ENCODE peak calls at places on chromosomes 3 and 15, in ten cellular contexts. F is aorta, Z is esophagus squamous epithelium, L is spleen, X is ovary, R is BE2C, Q is heart left ventricle, O is vagina, A is OCI-LY7, M is mucosa of descending colon. U is an unnamed sample. For H3K9me3 and H3K36me3, the result is how much of the 10 kb centered on the place peaks cover.

GRCh38 chr3:127392146-127392470 is 104.3 kb upstream of the PRR20G start:
- DNase-seq in F (no peak), Z (no peak), L (peak), X (no peak), R (no peak), Q (no peak), O (no peak), A (no peak), M (no peak), U (no peak)

GRCh38 chr3:74267583-74268184 is 346.8 kb downstream of the CNTN3 start:
- DNase-seq in F (peak), Z (no peak), L (no peak), X (no peak), R (peak), Q (peak), O (no peak), A (peak), M (no peak), U (peak)

GRCh38 chr3:171162986-171163723 is 136.6 kb upstream of the SLC2A2 start:
- DNase-seq in F (no peak), Z (no peak), L (no peak), X (no peak), R (no peak), Q (no peak), O (no peak), A (peak), M (no peak), U (no peak)

GRCh38 chr15:41332788-41333527 is at the start of gene NUSAP1:
- DNase-seq in F (no peak), Z (no peak), L (peak), X (no peak), R (no peak), Q (no peak), O (no peak), A (peak), M (no peak), U (no peak)

GRCh38 chr3:32951410-32951811 is at the start of gene CCR4:
- DNase-seq in F (no peak), Z (no peak), L (peak), X (no peak), R (no peak), Q (no peak), O (no peak), A (no peak), M (no peak), U (no peak)

GRCh38 chr3:124526601-124527000 is 203.7 kb upstream of the UMPS start:
- DNase-seq in F (no peak), Z (no peak), L (no peak), X (no peak), R (no peak), Q (no peak), O (no peak), A (no peak), M (no peak), U (no peak)

GRCh38 chr3:190848891-190849290 is 13.6 kb downstream of the GMNC start:
- DNase-seq in F (no peak), Z (no peak), L (no peak), X (no peak), R (no peak), Q (no peak), O (no peak), A (no peak), M (no peak), U (no peak)

GRCh38 chr3:126955004-126955790 is 27.7 kb upstream of the PLXNA1 start:
- DNase-seq in F (peak), Z (no peak), L (peak), X (no peak), R (no peak), Q (no peak), O (no peak), A (peak), M (no peak), U (no peak)

GRCh38 chr3:167493240-167493639 is 19.4 kb upstream of the SERPINI2 start:
- DNase-seq in F (no peak), Z (no peak), L (no peak), X (no peak), R (peak), Q (no peak), O (no peak), A (peak), M (no peak), U (no peak)

GRCh38 chr3:14507345-14507741 is 32.8 kb downstream of the GRIP2 start:
- DNase-seq in F (no peak), Z (no peak), L (no peak), X (no peak), R (no peak), Q (peak), O (no peak), A (no peak), M (no peak), U (no peak)

GRCh38 chr3:65560901-65561300 is 477.8 kb downstream of the MAGI1 start:
- DNase-seq in F (no peak), Z (no peak), L (no peak), X (no peak), R (no peak), Q (no peak), O (no peak), A (no peak), M (no peak), U (no peak)

GRCh38 chr3:31172336-31172735 is 277.9 kb upstream of the GADL1 start:
- DNase-seq in F (no peak), Z (no peak), L (no peak), X (no peak), R (no peak), Q (no peak), O (no peak), A (no peak), M (no peak), U (no peak)

GRCh38 chr3:157373783-157374182 is 62.9 kb upstream of the PTX3 start:
- DNase-seq in F (no peak), Z (no peak), L (no peak), X (no peak), R (no peak), Q (no peak), O (no peak), A (no peak), M (no peak), U (no peak)

GRCh38 chr3:120855665-120856437 is 52.2 kb upstream of the STXBP5L start:
- DNase-seq in F (peak), Z (no peak), L (no peak), X (peak), R (no peak), Q (peak), O (no peak), A (no peak), M (peak), U (no peak)

GRCh38 chr3:48435774-48436476 is 4.0 kb downstream of the CCDC51 start:
- DNase-seq in F (peak), Z (no peak), L (peak), X (peak), R (peak), Q (peak), O (no peak), A (peak), M (peak), U (peak)

GRCh38 chr3:149933858-149934257 is 36.8 kb downstream of the PFN2 start:
- DNase-seq in F (no peak), Z (no peak), L (no peak), X (no peak), R (no peak), Q (no peak), O (no peak), A (no peak), M (no peak), U (no peak)

GRCh38 chr3:97974996-97975395 is 2.8 kb upstream of the RIOX2 start:
- DNase-seq in F (no peak), Z (no peak), L (no peak), X (no peak), R (no peak), Q (no peak), O (no peak), A (peak), M (no peak), U (no peak)

GRCh38 chr15:37824717-37825382 is 109.6 kb upstream of the TMCO5A start:
- DNase-seq in F (no peak), Z (no peak), L (no peak), X (no peak), R (peak), Q (no peak), O (no peak), A (no peak), M (no peak), U (no peak)

GRCh38 chr15:28191832-28192231 is 92.7 kb upstream of the OCA2 start:
- DNase-seq in F (peak), Z (no peak), L (no peak), X (peak), R (peak), Q (peak), O (no peak), A (no peak), M (peak), U (no peak)

DNA sequence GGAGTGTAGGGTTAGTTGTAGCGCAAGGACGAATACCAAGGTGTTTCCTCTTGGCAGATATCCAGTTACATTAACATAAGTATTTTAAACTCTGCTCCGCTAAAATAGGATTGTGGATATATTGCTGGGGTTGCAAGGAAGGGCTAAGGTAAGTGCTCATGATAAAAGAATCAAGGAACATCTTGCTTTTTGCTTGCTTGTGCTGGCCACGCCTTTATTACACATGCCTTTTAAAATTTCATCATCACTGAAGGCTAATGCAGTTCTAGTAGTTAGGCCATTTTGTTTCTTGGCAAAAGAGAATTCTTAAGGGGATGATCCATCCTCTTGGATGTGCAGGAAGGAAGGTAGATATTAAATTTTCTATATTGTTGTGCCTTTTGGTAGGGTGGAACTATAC is 415.6 kb upstream of the TPM1 start:
- DNase-seq in F (no peak), Z (no peak), L (no peak), X (no peak), R (no peak), Q (no peak), O (no peak), A (no peak), M (no peak), U (no peak)
- H3K9me3 ChIP-seq in F (under half), Z (under half), L (under half), X (under half), R (under half), Q (under half), O (under half), A (under half), M (under half), U (under half)

GRCh38 chr3:81572201-81572756 is 189.2 kb downstream of the GBE1 start:
- DNase-seq in F (no peak), Z (no peak), L (no peak), X (no peak), R (no peak), Q (no peak), O (no peak), A (no peak), M (no peak), U (no peak)

GRCh38 chr3:81565066-81565465 is 196.4 kb downstream of the GBE1 start:
- DNase-seq in F (no peak), Z (no peak), L (no peak), X (no peak), R (no peak), Q (no peak), O (no peak), A (no peak), M (no peak), U (no peak)

DNA sequence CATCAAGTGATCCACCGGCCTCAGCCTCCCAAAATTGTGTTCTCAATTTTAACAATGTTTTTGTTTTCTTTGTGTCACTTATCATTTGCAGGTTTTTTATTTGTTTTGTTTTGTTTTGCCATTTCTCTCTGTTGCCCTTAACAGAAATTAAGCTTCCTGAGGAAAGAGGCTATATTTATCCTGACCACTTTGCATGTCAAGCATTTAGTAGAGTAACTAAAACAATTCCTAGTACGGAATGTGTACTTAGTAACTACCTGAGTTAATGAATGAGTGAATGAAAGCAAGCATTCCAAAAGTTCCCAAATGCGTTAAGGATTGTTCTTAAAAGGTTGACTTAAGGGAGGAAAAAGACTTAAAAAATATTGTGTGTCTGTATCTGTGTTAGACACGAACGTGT is 193.1 kb downstream of the GBE1 start:
- DNase-seq in F (no peak), Z (no peak), L (no peak), X (no peak), R (no peak), Q (no peak), O (no peak), A (no peak), M (no peak), U (no peak)
- H3K36me3 ChIP-seq in F (under half), Z (under half), L (under half), X (under half), R (under half), Q (under half), O (under half), A (under half), M (under half), U (under half)

GRCh38 chr3:144865886-144866285 is 894.3 kb downstream of the DIPK2A start:
- DNase-seq in F (no peak), Z (no peak), L (no peak), X (no peak), R (no peak), Q (no peak), O (no peak), A (no peak), M (no peak), U (no peak)
- H3K9me3 ChIP-seq in F (under half), Z (under half), L (under half), X (under half), R (under half), Q (under half), O (under half), A (under half), M (under half), U (under half)

DNA sequence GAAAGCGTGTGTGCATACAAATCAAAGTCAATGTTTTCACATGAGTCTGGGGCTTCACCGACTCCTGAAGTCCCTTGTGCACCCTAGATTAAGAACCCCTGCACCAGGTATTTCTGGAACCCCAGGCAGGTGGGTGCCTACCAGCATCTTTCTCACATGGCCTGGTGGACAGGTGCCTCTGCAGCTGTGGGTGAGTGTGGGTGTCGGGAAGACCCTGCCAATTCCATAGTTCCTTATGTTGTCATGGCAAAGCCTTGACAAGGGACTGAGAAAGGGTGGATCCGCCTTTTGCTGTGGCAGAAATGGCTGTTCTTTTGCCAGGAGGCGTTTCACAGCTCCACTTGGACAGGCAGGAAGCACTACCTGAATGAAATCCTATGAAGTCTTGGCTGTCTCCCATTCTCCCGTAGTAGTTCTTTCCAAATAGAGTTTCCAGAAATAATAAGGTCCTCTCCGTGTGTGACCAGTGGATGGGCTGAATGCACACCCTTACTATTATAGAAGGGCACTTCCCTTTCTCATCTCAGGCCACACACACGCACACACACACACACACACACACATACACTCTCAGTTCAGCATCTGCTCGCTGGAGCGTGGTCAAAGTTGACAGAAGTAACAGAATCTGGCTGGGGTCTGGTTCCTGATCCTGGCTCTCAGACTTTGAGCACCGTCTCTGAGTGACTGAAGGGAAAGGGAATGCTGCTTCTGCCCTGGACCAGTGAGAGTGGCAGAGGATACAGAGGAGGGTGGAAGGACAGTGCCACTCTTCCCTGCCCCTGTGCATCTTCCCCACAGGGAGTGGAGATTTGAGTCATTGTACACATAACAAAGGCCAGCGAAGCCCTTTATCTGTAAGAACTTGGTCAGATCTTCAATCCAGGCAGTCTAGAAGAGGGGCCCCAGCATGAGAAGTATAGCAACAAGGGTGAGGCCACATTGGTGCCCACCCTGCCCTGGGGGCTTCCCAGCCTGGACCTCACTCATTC is 38.7 kb downstream of the PDIA5 start:
- DNase-seq in F (peak), Z (no peak), L (peak), X (no peak), R (peak), Q (no peak), O (no peak), A (peak), M (no peak), U (no peak)
- H3K36me3 ChIP-seq in F (under half), Z (under half), L (under half), X (under half), R (half or more), Q (under half), O (under half), A (under half), M (under half), U (half or more)

U was measured in HAP-1.